ENCODE peak calls at places on chromosomes 4 and X, in nine cellular contexts. K is AG09309, I is AG10803, P is cardiac fibroblast, M is cardiac muscle cell, F is left ventricle myocardium inferior, R is body of pancreas, L is GM12878, Z is fibroblast of the aortic adventitia. C is an unnamed sample.

GRCh38 chr4:172686021-172686420 is 482.6 kb upstream of the GALNT7 start:
- DNase-seq in M (no peak), Z (no peak), F (no peak), R (no peak), L (no peak), P (no peak), K (no peak), I (no peak), C (no peak)

GRCh38 chrX:39930777-39931553 is 166.8 kb downstream of the BCOR start:
- DNase-seq in L (no peak), F (no peak), R (no peak), Z (no peak), M (no peak), I (no peak), K (no peak), P (no peak), C (no peak)

GRCh38 chrX:115330498-115331138 is 41.1 kb downstream of the LUZP4 start:
- DNase-seq in L (peak), F (no peak), P (peak), K (peak), M (peak), I (peak), R (peak), Z (peak), C (peak)

GRCh38 chrX:69503228-69503834 is 795 bp upstream of the NALF2 start:
- DNase-seq in M (peak), P (peak), Z (no peak), L (no peak), R (peak), I (no peak), F (no peak), K (no peak), C (no peak)

GRCh38 chr4:128675083-128675482 is 134.4 kb upstream of the JADE1 start:
- DNase-seq in R (no peak), M (no peak), F (no peak), K (no peak), P (no peak), L (peak), Z (peak), I (no peak), C (peak)

GRCh38 chrX:49186125-49187027 is at the start of gene PRICKLE3:
- DNase-seq in K (no peak), Z (peak), R (peak), L (no peak), P (peak), I (peak), M (peak), F (peak), C (peak)

GRCh38 chr4:17494258-17494657 is 17.6 kb downstream of the QDPR start:
- DNase-seq in K (no peak), R (no peak), L (no peak), I (peak), F (no peak), M (peak), P (peak), Z (peak), C (no peak)

GRCh38 chrX:2330910-2331309 is 169.9 kb downstream of the DHRSX start:
- DNase-seq in I (no peak), Z (no peak), K (no peak), M (no peak), F (no peak), L (no peak), R (no peak), P (no peak), C (no peak)

GRCh38 chrX:10679387-10679786 is 59.0 kb upstream of the MID1 start:
- DNase-seq in K (no peak), P (no peak), F (no peak), R (no peak), I (no peak), M (no peak), L (no peak), Z (no peak), C (no peak)

GRCh38 chrX:130771230-130771629 is 131.8 kb downstream of the ENOX2 start:
- DNase-seq in I (no peak), Z (no peak), M (no peak), K (no peak), P (peak), F (no peak), L (no peak), R (no peak), C (no peak)

GRCh38 chr4:98605216-98605615 is 53.2 kb downstream of the TSPAN5 start:
- DNase-seq in M (peak), K (no peak), R (no peak), Z (no peak), L (no peak), F (no peak), I (no peak), P (peak), C (no peak)

GRCh38 chr4:156749791-156750403 is 221.7 kb downstream of the PDGFC start:
- DNase-seq in I (peak), F (no peak), L (no peak), M (no peak), K (no peak), Z (no peak), P (peak), R (no peak), C (peak)

GRCh38 chr4:95505149-95505548 is 43.6 kb downstream of the UNC5C start:
- DNase-seq in K (no peak), I (no peak), M (peak), R (no peak), Z (peak), F (no peak), L (no peak), P (peak), C (no peak)

GRCh38 chrX:109629310-109629709 is 4.3 kb upstream of the KCNE5 start:
- DNase-seq in L (no peak), P (peak), Z (peak), R (peak), M (peak), I (no peak), K (no peak), F (no peak), C (no peak)

GRCh38 chr4:86450861-86451260 is 91.0 kb upstream of the MAPK10 start:
- DNase-seq in M (no peak), Z (no peak), P (no peak), I (no peak), L (no peak), K (no peak), R (no peak), F (no peak), C (no peak)

GRCh38 chrX:72100824-72101351 is 30.8 kb downstream of the RTL5 start:
- DNase-seq in M (no peak), K (no peak), Z (no peak), L (peak), I (peak), F (no peak), R (no peak), P (no peak), C (peak)

GRCh38 chr4:60019180-60019579 is 1180.9 kb upstream of the ADGRL3 start:
- DNase-seq in Z (no peak), L (no peak), F (no peak), M (no peak), I (no peak), R (no peak), K (no peak), P (no peak), C (no peak)

GRCh38 chrX:19579485-19579884 is 64.2 kb upstream of the MAP3K15 start:
- DNase-seq in M (peak), P (peak), Z (peak), F (no peak), K (peak), R (no peak), I (peak), L (no peak), C (no peak)

GRCh38 chr4:57303012-57303751 is 193.0 kb upstream of the IGFBP7 start:
- DNase-seq in Z (no peak), R (no peak), I (no peak), L (no peak), K (no peak), F (no peak), P (peak), M (peak), C (no peak)

GRCh38 chrX:43644124-43644701 is 11.9 kb upstream of the MAOA start:
- DNase-seq in F (no peak), I (peak), Z (peak), P (peak), M (peak), K (no peak), R (no peak), L (no peak), C (no peak)

GRCh38 chr4:110614981-110615365 is 7.9 kb downstream of the PITX2 start:
- DNase-seq in M (no peak), Z (no peak), R (no peak), L (no peak), P (no peak), F (no peak), K (no peak), I (no peak), C (no peak)

GRCh38 chr4:180455226-180455625 is 1788.0 kb upstream of the TENM3 start:
- DNase-seq in M (no peak), F (no peak), P (no peak), I (no peak), Z (no peak), L (no peak), R (no peak), K (no peak), C (no peak)

GRCh38 chrX:130165181-130165702 is 399 bp downstream of the AIFM1 start:
- DNase-seq in Z (peak), F (no peak), P (no peak), K (no peak), R (no peak), I (peak), M (peak), L (no peak), C (no peak)

GRCh38 chr4:158071931-158072330 is 100.9 kb downstream of the GASK1B start:
- DNase-seq in Z (no peak), F (no peak), I (no peak), R (no peak), M (no peak), K (no peak), L (no peak), P (no peak), C (no peak)

GRCh38 chr4:121072836-121073362 is 564 bp upstream of the NDNF start:
- DNase-seq in R (no peak), F (peak), L (no peak), K (no peak), Z (no peak), I (no peak), M (no peak), P (no peak), C (peak)

GRCh38 chrX:41561045-41561444 is 113.9 kb downstream of the NYX start:
- DNase-seq in R (peak), Z (peak), F (no peak), M (peak), P (peak), K (peak), I (peak), L (peak), C (peak)

GRCh38 chrX:1945879-1946278 is 331.0 kb downstream of the ASMT start:
- DNase-seq in F (no peak), L (no peak), M (no peak), Z (no peak), R (no peak), I (no peak), K (no peak), P (no peak), C (no peak)

GRCh38 chr4:150123982-150124670 is 45.9 kb downstream of the DCLK2 start:
- DNase-seq in Z (no peak), F (no peak), R (no peak), L (no peak), K (no peak), P (no peak), M (no peak), I (no peak), C (no peak)

GRCh38 chrX:8349816-8350544 is 114.7 kb upstream of the VCX3B start:
- DNase-seq in P (no peak), Z (no peak), M (no peak), L (no peak), K (no peak), F (no peak), R (no peak), I (no peak), C (no peak)

GRCh38 chr4:170687751-170688150 is 598.0 kb upstream of the AADAT start:
- DNase-seq in Z (no peak), M (no peak), P (no peak), K (no peak), L (no peak), R (no peak), F (no peak), I (no peak), C (no peak)

GRCh38 chr4:123096038-123096437 is 173.6 kb upstream of the NUDT6 start:
- DNase-seq in L (no peak), M (peak), K (no peak), F (no peak), Z (no peak), R (no peak), P (peak), I (no peak), C (no peak)

GRCh38 chrX:121106484-121107235 is 59.2 kb downstream of the GLUD2 start:
- DNase-seq in I (no peak), P (no peak), F (no peak), L (no peak), R (no peak), Z (no peak), K (no peak), M (no peak), C (no peak)

GRCh38 chrX:121110536-121110935 is 63.1 kb downstream of the GLUD2 start:
- DNase-seq in L (no peak), I (no peak), F (no peak), K (no peak), P (no peak), M (no peak), R (no peak), Z (no peak), C (no peak)

GRCh38 chrX:121114691-121115090 is 67.3 kb downstream of the GLUD2 start:
- DNase-seq in Z (no peak), F (no peak), R (no peak), P (no peak), M (no peak), L (no peak), K (no peak), I (no peak), C (no peak)

GRCh38 chrX:121109986-121110385 is 62.6 kb downstream of the GLUD2 start:
- DNase-seq in Z (no peak), P (no peak), M (no peak), I (no peak), F (no peak), R (no peak), K (no peak), L (no peak), C (no peak)
- TF ChIP-seq CTCF in Z (no peak), P (no peak), M (no peak), I (no peak), F (no peak), R (no peak), K (no peak), L (no peak), C (no peak)

DNA sequence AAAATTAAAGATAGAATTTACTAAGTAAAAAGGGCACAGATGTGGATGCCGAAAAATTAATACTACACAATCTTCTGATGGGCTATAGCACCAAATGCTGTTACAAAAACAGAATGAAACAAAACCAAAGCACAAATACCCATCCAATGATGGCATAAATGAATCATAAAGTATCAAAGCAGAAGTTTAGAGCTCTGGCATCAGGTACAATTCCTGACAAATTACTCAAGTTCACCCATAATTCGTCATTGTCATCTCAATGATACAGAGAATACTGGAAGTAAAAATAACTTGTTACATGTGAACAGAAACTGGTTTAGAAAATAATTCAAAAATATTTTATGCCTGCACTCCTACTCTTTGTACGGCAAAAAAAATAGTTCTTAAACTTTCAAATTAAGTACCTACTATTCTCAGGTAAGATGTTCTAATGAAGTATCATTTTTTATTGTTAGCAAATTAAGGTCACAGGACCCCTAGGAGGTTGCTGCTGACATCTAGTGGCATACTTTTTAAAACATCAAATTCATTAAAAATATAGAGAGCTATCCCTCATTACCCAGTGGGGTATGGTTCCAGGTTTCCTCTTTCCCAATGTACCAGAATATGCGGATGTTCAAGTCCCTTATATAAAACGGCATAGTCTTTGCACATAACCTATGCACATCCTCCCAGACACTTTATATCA is 126.1 kb downstream of the INPP4B start:
- DNase-seq in L (no peak), K (no peak), I (peak), P (peak), Z (peak), M (peak), F (no peak), R (no peak), C (peak)
- TF ChIP-seq CTCF in L (peak), K (peak), I (peak), P (peak), Z (peak), M (peak), F (peak), R (peak), C (peak)

GRCh38 chr4:38728651-38729141 is 54.1 kb downstream of the TLR10 start:
- DNase-seq in F (no peak), R (peak), P (no peak), M (no peak), I (no peak), L (no peak), Z (no peak), K (no peak), C (no peak)
- TF ChIP-seq CTCF in F (no peak), R (peak), P (no peak), M (no peak), I (no peak), L (no peak), Z (no peak), K (no peak), C (no peak)

GRCh38 chr4:77432702-77433101 is 172.9 kb upstream of the CXCL13 start:
- DNase-seq in L (no peak), M (no peak), P (peak), Z (no peak), R (no peak), F (no peak), I (no peak), K (no peak), C (peak)

GRCh38 chr4:77430847-77431246 is 174.8 kb upstream of the CXCL13 start:
- DNase-seq in M (no peak), F (no peak), Z (no peak), I (no peak), P (no peak), L (no peak), R (no peak), K (no peak), C (no peak)

GRCh38 chr4:77437079-77437478 is 168.5 kb upstream of the CXCL13 start:
- DNase-seq in P (no peak), R (no peak), K (no peak), M (no peak), Z (no peak), I (no peak), F (no peak), L (no peak), C (no peak)

GRCh38 chr4:77434299-77435092 is 171.1 kb upstream of the CXCL13 start:
- DNase-seq in Z (peak), P (no peak), R (peak), K (no peak), F (peak), I (no peak), M (peak), L (no peak), C (no peak)

GRCh38 chr4:77433102-77433733 is 172.4 kb upstream of the CXCL13 start:
- DNase-seq in K (no peak), Z (peak), L (peak), F (no peak), I (peak), R (no peak), P (peak), M (peak), C (peak)
- TF ChIP-seq CTCF in K (peak), Z (peak), L (peak), F (peak), I (peak), R (peak), P (peak), M (peak), C (peak)

C was measured in MM.1S.